ENCODE peak calls at places on chromosomes 5 and 9, in five cellular contexts. U, H, J, P and R are unnamed samples.

GRCh38 chr5:107719207-107719606 is 48.5 kb upstream of the EFNA5 start:
- ATAC-seq in J (no peak), P (no peak), U (no peak), H (no peak), R (no peak)

GRCh38 chr5:16784843-16785791 is 151.0 kb downstream of the MYO10 start:
- ATAC-seq in P (peak), H (no peak), U (no peak), J (no peak), R (peak)

GRCh38 chr5:56791396-56791795 is 24.0 kb upstream of the MAP3K1 start:
- ATAC-seq in J (no peak), U (no peak), P (no peak), H (no peak), R (peak)

GRCh38 chr5:56078271-56078670 is 83.5 kb upstream of the IL6ST start:
- ATAC-seq in H (no peak), U (no peak), P (no peak), J (no peak), R (no peak)

GRCh38 chr5:157115012-157115411 is 6.2 kb upstream of the HAVCR2 start:
- ATAC-seq in J (no peak), H (no peak), U (no peak), P (no peak), R (no peak)

GRCh38 chr5:6365977-6366590 is 12.3 kb downstream of the MED10 start:
- ATAC-seq in J (no peak), U (no peak), H (no peak), P (no peak), R (peak)

GRCh38 chr5:163306421-163306820 is 131.0 kb upstream of the CCNG1 start:
- ATAC-seq in U (peak), H (no peak), J (peak), P (no peak), R (no peak)

GRCh38 chr5:124714910-124715309 is 31.5 kb downstream of the ZNF608 start:
- ATAC-seq in H (no peak), P (no peak), U (no peak), J (no peak), R (no peak)

GRCh38 chr5:30069441-30070263 is 1123.8 kb upstream of the CDH6 start:
- ATAC-seq in U (peak), H (peak), P (no peak), J (no peak), R (peak)

GRCh38 chr9:130598188-130598587 is 18.8 kb downstream of the FUBP3 start:
- ATAC-seq in H (no peak), J (peak), U (no peak), P (no peak), R (no peak)